ENCODE peak calls at places on chromosome 17, in four cellular contexts. C, D, I and J are unnamed samples.
A peak's percentile ranks its signal among the peaks of the same experiment; 100 is the strongest.

GRCh38 chr17:73462830-73463229 is 151.0 kb upstream of the CDC42EP4 start:
- DNase-seq in C (no peak), I (no peak), D (no peak), J (no peak)

GRCh38 chr17:49360796-49361128 is 1.3 kb downstream of the ZNF652 start:
- DNase-seq in D (no peak), I (no peak), C (no peak), J (no peak)

GRCh38 chr17:74943808-74944522 is 8.3 kb downstream of the OTOP3 start:
- DNase-seq in D (no peak), C (peak; percentile 51), I (peak; percentile 90), J (no peak)

GRCh38 chr17:59839646-59840328 is 53.0 kb downstream of the TUBD1 start:
- DNase-seq in C (peak; percentile 53), D (no peak), I (peak; percentile 77), J (no peak)

GRCh38 chr17:34386925-34387550 is 24.0 kb upstream of the CCL1 start:
- DNase-seq in I (no peak), C (no peak), D (peak; percentile 63), J (no peak)

GRCh38 chr17:10318540-10318939 is 54.3 kb downstream of the MYH13 start:
- DNase-seq in C (peak; percentile 27), I (no peak), D (no peak), J (no peak)

GRCh38 chr17:2901582-2901981 is 105.3 kb downstream of the RAP1GAP2 start:
- DNase-seq in C (no peak), I (no peak), D (no peak), J (no peak)

GRCh38 chr17:8986295-8986694 is 20.8 kb upstream of the PIK3R5 start:
- DNase-seq in I (no peak), D (no peak), C (no peak), J (no peak)

GRCh38 chr17:6708357-6708961 is 4.7 kb downstream of the SLC13A5 start:
- DNase-seq in I (no peak), C (no peak), D (no peak), J (no peak)

GRCh38 chr17:81404557-81405165 is 9.4 kb downstream of the BAHCC1 start:
- DNase-seq in D (no peak), C (no peak), I (no peak), J (no peak)

GRCh38 chr17:81712468-81713003 is 452 bp downstream of the SLC25A10 start:
- DNase-seq in C (no peak), D (peak; percentile 39), I (peak; percentile 63), J (no peak)

GRCh38 chr17:83203472-83204221 is 124.2 kb downstream of the METRNL start:
- DNase-seq in D (peak; percentile 3), C (no peak), I (no peak), J (no peak)

GRCh38 chr17:64386412-64387144 is 4.1 kb downstream of the PECAM1 start:
- DNase-seq in D (no peak), I (no peak), C (no peak), J (no peak)

GRCh38 chr17:20073056-20073979 is 64.2 kb downstream of the SPECC1 start:
- DNase-seq in C (peak; percentile 40), D (peak; percentile 34), I (no peak), J (no peak)

GRCh38 chr17:48754500-48755261 is 26.1 kb upstream of the HOXB13 start:
- DNase-seq in D (no peak), I (no peak), C (peak; percentile 83), J (no peak)

GRCh38 chr17:3557768-3558583 is at the start of gene TRPV3:
- DNase-seq in C (no peak), D (peak; percentile 44), I (no peak), J (no peak)

GRCh38 chr17:63706346-63707102 is 6.6 kb upstream of the LIMD2 start:
- DNase-seq in D (no peak), I (no peak), C (no peak), J (no peak)

GRCh38 chr17:55601874-55602364 is 90.7 kb upstream of the SMIM36 start:
- DNase-seq in D (peak; percentile 29), I (peak; percentile 60), C (peak; percentile 91), J (peak; percentile 64)

GRCh38 chr17:60043846-60044245 is 34.9 kb downstream of the HEATR6 start:
- DNase-seq in D (no peak), C (no peak), I (no peak), J (no peak)

GRCh38 chr17:81115749-81116464 is 49.4 kb upstream of the PVALEF start:
- DNase-seq in I (no peak), D (no peak), C (no peak), J (no peak)

GRCh38 chr17:48644910-48645557 is 18.9 kb upstream of the HOXB9 start:
- DNase-seq in D (no peak), I (no peak), C (peak; percentile 3), J (no peak)

GRCh38 chr17:10875984-10876555 is 38.2 kb upstream of the PIRT start:
- DNase-seq in I (peak; percentile 57), D (peak; percentile 24), C (peak; percentile 83), J (peak; percentile 58)

GRCh38 chr17:63491413-63491812 is 14.6 kb downstream of the ACE start:
- DNase-seq in I (no peak), C (no peak), D (no peak), J (no peak)

GRCh38 chr17:34726536-34727384 is 147.4 kb downstream of the TMEM132E start:
- DNase-seq in C (no peak), I (no peak), D (no peak), J (no peak)

GRCh38 chr17:82228278-82228841 is 482 bp upstream of the SLC16A3 start:
- DNase-seq in I (no peak), C (peak; percentile 72), D (peak; percentile 75), J (no peak)

GRCh38 chr17:45677770-45678169 is 106.3 kb upstream of the CRHR1 start:
- DNase-seq in I (peak; percentile 29), D (no peak), C (no peak), J (no peak)

GRCh38 chr17:47846741-47847340 is 4.1 kb downstream of the SP6 start:
- DNase-seq in C (peak; percentile 63), D (no peak), I (no peak), J (no peak)

GRCh38 chr17:19296786-19297778 is 59.9 kb downstream of the EPN2 start:
- DNase-seq in C (no peak), D (no peak), I (no peak), J (no peak)

GRCh38 chr17:75731716-75732498 is 10.6 kb downstream of the ITGB4 start:
- DNase-seq in D (no peak), C (no peak), I (no peak), J (no peak)

GRCh38 chr17:21375757-21376584 is at the start of gene KCNJ12:
- DNase-seq in D (no peak), C (peak; percentile 82), I (peak; percentile 43), J (no peak)

GRCh38 chr17:79838541-79839274 is 532 bp downstream of the CBX4 start:
- DNase-seq in D (peak; percentile 66), C (peak; percentile 90), I (peak; percentile 70), J (no peak)

GRCh38 chr17:38600906-38601305 is 4.8 kb downstream of the SRCIN1 start:
- DNase-seq in D (no peak), I (no peak), C (peak; percentile 82), J (no peak)

GRCh38 chr17:79362086-79362995 is 248.5 kb downstream of the RBFOX3 start:
- DNase-seq in C (no peak), D (no peak), I (no peak), J (no peak)

GRCh38 chr17:6427284-6427781 is 7.6 kb downstream of the AIPL1 start:
- DNase-seq in D (peak; percentile 77), C (no peak), I (no peak), J (no peak)

GRCh38 chr17:72397687-72398086 is 276.9 kb downstream of the SOX9 start:
- DNase-seq in I (no peak), D (no peak), C (no peak), J (no peak)

GRCh38 chr17:49588726-49589555 is 13.3 kb downstream of the NXPH3 start:
- DNase-seq in C (no peak), I (no peak), D (no peak), J (no peak)

GRCh38 chr17:75685508-75685907 is 18.4 kb downstream of the SAP30BP start:
- DNase-seq in C (no peak), D (no peak), I (no peak), J (no peak)

DNA sequence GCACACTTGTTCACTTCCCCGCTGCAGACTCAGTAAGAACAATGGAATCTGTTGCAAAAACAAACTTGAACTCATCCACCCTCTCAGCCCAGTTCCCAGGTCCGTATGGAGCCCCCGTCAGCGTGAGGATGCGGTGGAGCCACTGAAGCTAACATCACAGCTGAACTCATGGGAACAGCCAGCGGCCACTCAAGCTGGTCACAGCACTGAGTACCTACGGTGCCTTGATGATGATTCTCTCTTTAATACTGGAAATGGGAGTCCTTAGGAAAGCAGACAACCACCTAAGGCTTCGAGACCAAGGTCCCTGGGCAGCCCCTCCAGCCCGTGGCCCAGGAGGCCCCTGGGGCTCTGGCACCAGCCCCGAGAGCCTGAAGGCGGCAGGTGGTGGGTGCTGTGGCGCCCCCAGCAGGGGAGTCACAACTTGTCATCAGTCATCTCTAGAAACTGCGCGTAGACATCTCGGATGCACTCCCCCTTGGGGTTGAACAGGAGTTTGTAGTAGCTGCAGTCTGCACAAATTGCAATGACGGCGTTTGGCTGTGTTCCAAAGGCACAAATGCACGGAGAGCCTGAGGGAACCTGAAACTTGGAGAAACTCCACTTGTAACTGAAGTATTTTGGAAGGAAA is 31.0 kb upstream of the RHOT1 start:
- DNase-seq in D (peak; percentile 18), C (peak; percentile 83), I (peak; percentile 68), J (no peak)
- H3K4me3 ChIP-seq in D (no peak overlapping the region), C (no peak overlapping the region), I (no peak overlapping the region), J (no peak overlapping the region)

GRCh38 chr17:41800601-41801373 is 11.0 kb downstream of the P3H4 start:
- DNase-seq in D (no peak), C (peak; percentile 94), I (peak; percentile 88), J (peak; percentile 83)
- H3K4me3 ChIP-seq in D (no peak overlapping the region), C (peak overlapping the region; percentile 48), I (no peak overlapping the region), J (no peak overlapping the region)

DNA sequence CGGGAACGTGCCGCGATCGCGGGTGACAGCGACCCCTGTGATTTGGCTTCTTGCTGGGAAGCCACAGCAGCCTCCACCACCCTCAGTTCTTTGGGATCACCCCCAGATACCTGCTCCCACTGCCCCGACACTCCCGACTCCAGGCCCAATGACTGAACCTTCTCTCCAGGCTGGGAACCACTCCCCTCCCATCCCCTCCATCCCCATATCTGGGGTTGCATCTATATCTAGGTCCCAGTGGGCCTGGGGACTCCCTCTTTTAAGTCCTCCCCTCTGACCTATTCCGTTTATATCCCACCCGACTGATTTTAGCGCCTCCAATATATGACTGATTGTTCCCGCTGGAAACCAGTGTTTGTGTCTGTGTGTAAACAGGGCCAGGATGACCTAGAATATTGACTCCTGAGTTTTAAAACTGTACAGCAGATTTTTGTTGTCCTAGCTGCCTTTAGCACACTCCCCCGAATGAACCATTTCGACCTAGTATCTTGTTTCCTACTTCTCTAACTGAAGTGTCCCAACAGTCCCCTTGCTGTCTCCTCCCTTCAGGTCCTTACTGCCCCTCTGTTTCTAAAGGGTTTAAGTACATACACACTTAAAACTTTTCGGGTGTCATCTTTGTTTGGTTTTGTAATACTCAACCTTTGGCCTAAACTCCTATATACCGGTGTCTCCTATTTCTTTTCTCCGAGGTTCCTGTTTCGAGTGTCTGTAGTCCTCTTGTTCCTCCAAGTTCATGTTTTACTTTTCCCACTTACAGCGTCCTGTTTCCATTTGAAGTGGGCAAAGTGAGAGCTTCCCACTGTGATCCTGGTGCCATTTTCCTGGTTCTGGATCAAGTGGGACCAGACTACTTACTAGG is 831 bp downstream of the PSMD3 start:
- DNase-seq in D (no peak), C (no peak), I (no peak), J (no peak)
- H3K4me3 ChIP-seq in D (peak overlapping the region; percentile 64), C (peak overlapping the region; percentile 77), I (peak overlapping the region; percentile 89), J (peak overlapping the region; percentile 68)

GRCh38 chr17:42120161-42121065 is 754 bp downstream of the KAT2A start:
- DNase-seq in D (peak; percentile 54), I (no peak), C (peak; percentile 67), J (no peak)
- H3K4me3 ChIP-seq in D (peak overlapping the region; percentile 59), I (peak overlapping the region; percentile 93), C (peak overlapping the region; percentile 75), J (peak overlapping the region; percentile 63)